ENCODE peak calls at places on chromosomes 13 and 19, in nine cellular contexts. Y is RWPE1; R is tibial nerve; B is CD4-positive, alpha-beta T cell; U is AG04449; J is left lung; A is brain microvascular endothelial cell; W is choroid plexus epithelial cell; V is fibroblast of lung. X is an unnamed sample.

GRCh38 chr13:23074054-23074805 is 106.5 kb upstream of the SGCG start:
- DNase-seq in A (no peak), W (no peak), U (no peak), B (no peak), Y (no peak), J (no peak), R (peak; percentile 27), V (peak; percentile 58), X (no peak)

GRCh38 chr19:9075064-9075964 is 11.5 kb upstream of the OR1M1 start:
- DNase-seq in U (peak; percentile 65), V (peak; percentile 92), J (peak; percentile 68), W (peak; percentile 98), A (peak; percentile 97), R (peak; percentile 59), B (no peak), Y (peak; percentile 100), X (peak; percentile 91)

GRCh38 chr19:13152854-13153626 is 2.8 kb downstream of the IER2 start:
- DNase-seq in U (no peak), A (peak; percentile 94), J (peak; percentile 96), W (peak; percentile 95), R (peak; percentile 99), V (peak; percentile 95), B (peak; percentile 98), Y (peak; percentile 94), X (peak; percentile 94)

GRCh38 chr13:112697756-112698655 is 8.2 kb downstream of the ATP11A start:
- DNase-seq in A (no peak), Y (no peak), B (peak; percentile 21), W (peak; percentile 29), R (peak; percentile 62), U (no peak), J (peak; percentile 32), V (no peak), X (no peak)

GRCh38 chr19:49425922-49426592 is 869 bp downstream of the GFY start:
- DNase-seq in A (no peak), B (no peak), Y (peak; percentile 34), V (no peak), R (no peak), J (no peak), U (no peak), W (no peak), X (peak; percentile 57)

GRCh38 chr13:43057653-43058317 is 34.4 kb downstream of the DNAJC15 start:
- DNase-seq in R (no peak), J (no peak), Y (no peak), B (peak; percentile 44), U (no peak), A (peak; percentile 81), W (peak; percentile 76), V (peak; percentile 20), X (peak; percentile 43)

GRCh38 chr13:73741111-73741510 is 393.1 kb downstream of the KLF12 start:
- DNase-seq in V (no peak), J (no peak), A (no peak), W (peak; percentile 35), U (no peak), B (no peak), Y (no peak), R (no peak), X (no peak)

GRCh38 chr13:109575821-109576220 is 210.6 kb downstream of the IRS2 start:
- DNase-seq in A (no peak), W (no peak), Y (no peak), V (no peak), J (no peak), R (no peak), U (no peak), B (no peak), X (no peak)

GRCh38 chr13:49549289-49549688 is 36.1 kb downstream of the RCBTB1 start:
- DNase-seq in Y (no peak), R (no peak), B (no peak), J (no peak), U (no peak), V (no peak), A (no peak), W (no peak), X (no peak)
- TF ChIP-seq CTCF in Y (peak; percentile 5), R (no peak), B (no peak), J (no peak), U (no peak), V (no peak), A (peak; percentile 29), W (peak; percentile 23), X (no peak)

DNA sequence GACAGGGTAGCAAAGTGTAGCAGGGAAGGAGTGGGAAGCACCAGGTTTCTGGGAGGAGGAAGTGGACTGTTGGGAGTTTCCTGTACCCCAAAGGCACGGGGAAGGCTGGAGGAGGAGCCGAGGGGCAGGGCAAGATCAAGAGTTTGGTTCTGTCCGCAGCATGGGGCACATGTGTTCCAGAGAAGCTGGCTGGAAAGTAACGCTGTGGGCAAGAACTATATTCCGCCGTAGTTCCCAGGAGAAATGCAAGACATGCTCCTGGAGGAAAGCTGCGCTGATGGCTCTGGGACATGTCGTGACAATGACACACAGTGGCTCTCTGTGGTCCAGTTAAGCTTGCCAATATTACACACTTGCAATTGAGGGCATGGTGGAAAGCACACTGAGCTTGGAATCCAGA is 51.7 kb upstream of the KPNA3 start:
- DNase-seq in A (no peak), B (no peak), W (no peak), V (no peak), J (no peak), R (no peak), U (no peak), Y (no peak), X (no peak)
- TF ChIP-seq CTCF in A (no peak), B (no peak), W (no peak), V (no peak), J (no peak), R (no peak), U (no peak), Y (no peak), X (no peak)

GRCh38 chr13:101474419-101474957 is 22.0 kb downstream of the ITGBL1 start:
- DNase-seq in W (peak; percentile 92), V (peak; percentile 91), Y (no peak), J (no peak), U (peak; percentile 76), B (no peak), R (peak; percentile 42), A (peak; percentile 82), X (peak; percentile 22)
- TF ChIP-seq CTCF in W (peak; percentile 77), V (peak; percentile 75), Y (no peak), J (no peak), U (peak; percentile 55), B (no peak), R (peak; percentile 24), A (peak; percentile 81), X (no peak)

DNA sequence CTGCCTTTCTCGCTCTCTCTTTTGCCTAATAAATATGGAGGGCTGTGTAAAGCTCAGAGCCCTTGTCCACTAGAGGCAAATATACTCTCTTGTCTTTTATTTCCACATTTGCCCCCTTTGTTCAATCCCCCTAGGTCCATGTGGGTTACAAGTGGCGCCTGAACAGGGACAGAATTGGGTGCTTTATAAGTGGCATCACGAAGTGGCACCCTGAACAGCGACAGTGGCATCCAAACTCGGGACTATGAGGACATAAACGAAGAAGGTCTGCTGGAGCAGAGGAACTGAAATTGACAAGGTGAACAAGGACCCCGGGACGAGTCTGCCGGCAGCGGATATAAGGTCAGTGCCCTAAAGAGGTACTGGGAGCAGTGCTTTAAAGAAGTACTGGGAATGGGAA is 4.3 kb upstream of the ZNF610 start:
- DNase-seq in A (no peak), V (peak; percentile 15), B (no peak), Y (no peak), J (no peak), R (no peak), U (no peak), W (peak; percentile 23), X (no peak)
- TF ChIP-seq CTCF in A (no peak), V (no peak), B (no peak), Y (no peak), J (no peak), R (no peak), U (no peak), W (no peak), X (no peak)

DNA sequence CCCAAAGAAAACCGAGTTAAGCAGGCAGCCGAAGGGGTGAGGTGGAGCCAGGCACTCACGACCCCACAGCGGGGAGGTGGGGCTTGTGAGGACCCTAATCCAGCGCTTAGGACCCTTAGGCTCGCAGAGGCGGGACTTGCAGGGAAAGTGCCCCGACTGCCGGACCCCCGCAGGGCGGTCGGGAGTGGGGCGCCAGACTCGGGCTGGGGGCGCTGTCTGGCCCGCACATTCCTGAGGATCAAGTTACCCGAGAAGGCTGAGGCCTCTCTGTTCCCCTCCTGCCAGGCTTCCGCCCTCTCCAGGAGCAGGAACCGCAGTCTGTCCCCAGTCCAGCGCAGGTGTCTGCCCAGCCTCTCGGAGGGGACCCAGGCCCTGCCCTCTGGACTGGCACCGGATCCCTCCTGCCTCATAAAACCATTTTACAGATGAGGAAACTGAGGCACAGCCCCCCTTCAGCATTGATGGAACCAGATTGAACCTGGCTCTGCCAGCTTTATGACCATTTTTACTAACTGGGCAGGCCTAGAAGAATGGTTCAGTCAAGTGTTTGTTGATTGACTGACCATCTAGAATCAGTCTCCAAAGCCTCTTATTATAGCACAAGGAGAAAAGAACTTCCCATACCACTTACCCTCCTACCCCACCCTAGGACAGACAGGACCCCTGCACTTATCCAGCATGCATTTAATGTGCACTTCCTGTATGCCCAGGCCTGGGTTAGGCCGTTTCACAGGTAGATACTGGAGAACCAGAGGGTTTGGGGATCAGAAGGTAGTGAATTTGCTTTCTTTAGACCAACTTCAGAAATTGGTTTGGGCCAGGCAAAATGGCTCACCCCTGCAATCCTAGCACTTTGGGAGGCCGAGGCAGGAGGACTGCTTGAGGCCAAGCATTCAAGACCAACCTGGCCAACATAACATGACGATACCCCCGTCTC is 6.7 kb upstream of the JUND start:
- DNase-seq in R (no peak), W (peak; percentile 78), A (no peak), Y (no peak), U (no peak), V (no peak), B (no peak), J (no peak), X (no peak)
- TF ChIP-seq CTCF in R (no peak), W (peak; percentile 39), A (peak; percentile 29), Y (no peak), U (no peak), V (no peak), B (no peak), J (no peak), X (no peak)

DNA sequence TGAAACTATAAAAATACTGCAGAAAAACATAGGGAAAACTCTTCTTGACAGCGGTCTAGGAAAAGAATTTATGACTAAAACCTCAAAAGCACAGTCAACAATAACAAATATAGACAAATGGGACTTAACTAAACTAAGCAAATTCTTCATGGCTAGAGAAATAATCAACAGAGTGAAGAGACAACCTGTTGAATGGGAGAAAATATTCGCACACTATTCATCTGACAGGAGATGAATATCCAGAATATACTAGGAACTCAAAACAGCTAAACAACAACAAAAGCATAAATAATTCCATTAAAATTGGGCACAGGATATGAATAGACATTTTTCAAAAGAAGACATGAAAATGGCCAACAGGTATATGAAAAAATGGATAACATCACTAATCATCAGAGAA is 303.6 kb upstream of the PRR20A start:
- DNase-seq in U (no peak), W (no peak), Y (no peak), A (no peak), J (no peak), V (no peak), B (no peak), R (no peak), X (no peak)
- TF ChIP-seq CTCF in U (no peak), W (no peak), Y (no peak), A (no peak), J (no peak), V (no peak), B (no peak), R (no peak), X (no peak)

GRCh38 chr13:108220042-108220441 is 1.9 kb downstream of the ABHD13 start:
- DNase-seq in U (no peak), A (no peak), J (peak; percentile 62), B (no peak), R (no peak), V (no peak), Y (peak; percentile 20), W (no peak), X (no peak)
- TF ChIP-seq CTCF in U (no peak), A (no peak), J (no peak), B (no peak), R (no peak), V (no peak), Y (no peak), W (no peak), X (no peak)